ENCODE peak calls at places on chromosomes 6 and 20, in five cellular contexts. K is heart right ventricle; L is amniotic stem cell; N is AG20443; W is stimulated activated CD4-positive, alpha-beta T cell treated with anti-CD3 and anti-CD28 coated beads, Interleukin-1b, Interleukin-23, amount 100 ng/mL, for 4 hours. S is an unnamed sample.

GRCh38 chr20:63884506-63885263 is 10.2 kb upstream of the DNAJC5 start:
- DNase-seq in L (no peak), N (no peak), K (peak), W (no peak), S (no peak)

GRCh38 chr20:916125-916799 is at the start of gene ANGPT4:
- DNase-seq in K (no peak), N (peak), W (no peak), L (no peak), S (no peak)

GRCh38 chr6:160138839-160139419 is 17.3 kb downstream of the SLC22A1 start:
- DNase-seq in K (no peak), N (no peak), L (no peak), W (no peak), S (no peak)

GRCh38 chr6:135568366-135568765 is 70.8 kb upstream of the AHI1 start:
- DNase-seq in L (peak), K (no peak), N (peak), W (no peak), S (peak)

GRCh38 chr6:93418448-93419303 is 683 bp downstream of the EPHA7 start:
- DNase-seq in K (peak), L (no peak), N (peak), W (no peak), S (no peak)

GRCh38 chr6:21190701-21191588 is 402.6 kb upstream of the SOX4 start:
- DNase-seq in W (no peak), N (no peak), L (no peak), K (no peak), S (no peak)

GRCh38 chr20:7772376-7772775 is 167.9 kb downstream of the HAO1 start:
- DNase-seq in L (no peak), W (no peak), K (no peak), N (peak), S (peak)

GRCh38 chr6:24325978-24326377 is 31.9 kb downstream of the DCDC2 start:
- DNase-seq in K (no peak), W (no peak), L (no peak), N (no peak), S (no peak)

GRCh38 chr6:46895930-46896329 is 25.8 kb downstream of the ADGRF5 start:
- DNase-seq in W (no peak), K (no peak), N (no peak), L (no peak), S (no peak)

GRCh38 chr6:128064540-128064895 is 163.7 kb upstream of the THEMIS start:
- DNase-seq in K (no peak), N (no peak), W (no peak), L (no peak), S (no peak)

GRCh38 chr6:149218471-149218870 is 99.0 kb upstream of the TAB2 start:
- DNase-seq in L (no peak), W (no peak), N (no peak), K (no peak), S (no peak)

GRCh38 chr20:7609250-7609649 is 331.0 kb downstream of the HAO1 start:
- DNase-seq in W (no peak), L (no peak), K (no peak), N (no peak), S (no peak)

GRCh38 chr6:36906539-36906938 is 20.8 kb downstream of the C6orf89 start:
- DNase-seq in K (peak), W (no peak), N (no peak), L (no peak), S (no peak)

GRCh38 chr6:166058064-166058739 is 109.4 kb downstream of the TBXT start:
- DNase-seq in K (no peak), L (no peak), W (no peak), N (peak), S (no peak)

GRCh38 chr20:10771435-10772140 is 97.8 kb upstream of the JAG1 start:
- DNase-seq in L (no peak), N (no peak), K (no peak), W (no peak), S (no peak)

GRCh38 chr20:31560900-31561598 is 44.0 kb upstream of the ID1 start:
- DNase-seq in L (peak), N (peak), W (no peak), K (no peak), S (peak)

GRCh38 chr20:47543006-47543431 is 41.3 kb downstream of the NCOA3 start:
- DNase-seq in K (no peak), W (no peak), L (no peak), N (peak), S (no peak)

GRCh38 chr6:13916230-13916944 is 8.4 kb upstream of the RNF182 start:
- DNase-seq in K (no peak), L (no peak), N (no peak), W (no peak), S (no peak)

GRCh38 chr6:165571068-165571682 is 91.9 kb downstream of the PDE10A start:
- DNase-seq in L (no peak), N (no peak), K (no peak), W (no peak), S (no peak)

GRCh38 chr6:96066376-96066775 is 50.6 kb downstream of the FUT9 start:
- DNase-seq in W (no peak), L (no peak), N (no peak), K (no peak), S (no peak)

GRCh38 chr20:44212792-44213191 is 2.2 kb upstream of the OSER1 start:
- DNase-seq in L (no peak), W (no peak), K (no peak), N (no peak), S (no peak)

GRCh38 chr6:88339816-88340215 is 173.7 kb upstream of the CNR1 start:
- DNase-seq in N (no peak), L (no peak), K (no peak), W (no peak), S (no peak)

GRCh38 chr6:95364016-95364604 is 213.2 kb upstream of the MANEA start:
- DNase-seq in W (no peak), L (no peak), K (no peak), N (peak), S (no peak)

GRCh38 chr20:40865095-40865494 is 163.5 kb upstream of the TOP1 start:
- DNase-seq in K (peak), L (no peak), W (no peak), N (no peak), S (no peak)

GRCh38 chr6:53943410-53943809 is 148.6 kb downstream of the LRRC1 start:
- DNase-seq in L (no peak), W (no peak), N (no peak), K (no peak), S (no peak)

GRCh38 chr6:149026530-149026942 is 279.7 kb downstream of the UST start:
- DNase-seq in K (no peak), W (no peak), L (peak), N (peak), S (peak)

GRCh38 chr6:131635384-131636340 is 1.4 kb upstream of the ENPP3 start:
- DNase-seq in L (no peak), W (no peak), K (no peak), N (no peak), S (no peak)

GRCh38 chr20:41029150-41029872 is 689 bp downstream of the TOP1 start:
- DNase-seq in K (peak), L (no peak), N (peak), W (peak), S (no peak)

GRCh38 chr6:71367763-71368162 is 79.2 kb downstream of the OGFRL1 start:
- DNase-seq in K (no peak), N (no peak), L (no peak), W (no peak), S (no peak)

GRCh38 chr20:62829231-62830230 is 12.7 kb downstream of the COL9A3 start:
- DNase-seq in K (no peak), L (no peak), W (no peak), N (no peak), S (no peak)

GRCh38 chr6:142867988-142868818 is 76.8 kb downstream of the HIVEP2 start:
- DNase-seq in K (no peak), W (no peak), N (no peak), L (no peak), S (no peak)

GRCh38 chr6:157325069-157325805 is 1.9 kb upstream of the TMEM242 start:
- DNase-seq in L (no peak), N (no peak), W (no peak), K (no peak), S (no peak)

GRCh38 chr20:13284830-13285229 is 63.8 kb downstream of the ISM1 start:
- DNase-seq in N (no peak), K (no peak), W (no peak), L (no peak), S (no peak)

GRCh38 chr6:6436366-6436765 is 115.9 kb upstream of the F13A1 start:
- DNase-seq in K (no peak), W (no peak), N (no peak), L (no peak), S (no peak)

GRCh38 chr6:56593801-56594318 is 48.8 kb downstream of the DST start:
- DNase-seq in L (no peak), N (peak), K (no peak), W (no peak), S (no peak)

GRCh38 chr6:16286151-16286522 is 47.8 kb downstream of the GMPR start:
- DNase-seq in L (no peak), W (peak), K (peak), N (peak), S (no peak)

S was measured in AG09319.